ENCODE peak calls at places on chromosome 15, in nine cellular contexts. O is AG04450; Y is endothelial cell of umbilical vein; X is endodermal cell; H is psoas muscle; Z is CD8-positive, alpha-beta memory T cell; S is H1; E is Peyer's patch; I is WERI-Rb-1. K is an unnamed sample.

GRCh38 chr15:45642203-45642932 is 7.5 kb downstream of the SQOR start:
- DNase-seq in O (peak; percentile 57), I (no peak), S (no peak), E (no peak), X (no peak), Z (no peak), Y (peak; percentile 85), H (peak; percentile 45), K (no peak)

GRCh38 chr15:85541744-85542143 is 161.3 kb downstream of the AKAP13 start:
- DNase-seq in E (no peak), H (no peak), Y (no peak), X (no peak), O (no peak), S (no peak), I (no peak), Z (no peak), K (no peak)

GRCh38 chr15:76310470-76311070 is 699 bp downstream of the ETFA start:
- DNase-seq in Z (no peak), I (no peak), H (no peak), O (no peak), S (no peak), X (no peak), E (no peak), Y (peak; percentile 37), K (no peak)

GRCh38 chr15:73270366-73271097 is 98.2 kb downstream of the HCN4 start:
- DNase-seq in E (no peak), X (no peak), S (no peak), O (no peak), I (no peak), Y (no peak), H (no peak), Z (no peak), K (no peak)

GRCh38 chr15:34318277-34319079 is 19.1 kb downstream of the SLC12A6 start:
- DNase-seq in E (peak; percentile 92), I (peak; percentile 80), H (peak; percentile 41), O (no peak), Z (no peak), S (no peak), X (peak; percentile 78), Y (peak; percentile 78), K (no peak)

GRCh38 chr15:99433757-99434211 is 132.0 kb upstream of the MEF2A start:
- DNase-seq in E (peak; percentile 42), Z (no peak), O (no peak), Y (no peak), X (no peak), I (peak; percentile 3), H (no peak), S (no peak), K (no peak)

GRCh38 chr15:59437473-59437776 is 561 bp upstream of the FAM81A start:
- DNase-seq in H (no peak), Y (no peak), X (peak; percentile 52), I (no peak), E (no peak), S (no peak), Z (no peak), O (no peak), K (no peak)

GRCh38 chr15:69854521-69855171 is 243.1 kb downstream of the TLE3 start:
- DNase-seq in S (no peak), E (no peak), X (no peak), Y (peak; percentile 16), Z (no peak), I (no peak), O (peak; percentile 47), H (no peak), K (no peak)

GRCh38 chr15:82986442-82986780 is 401 bp downstream of the RAMAC start:
- DNase-seq in H (no peak), X (no peak), O (no peak), E (no peak), Z (no peak), Y (no peak), S (no peak), I (no peak), K (no peak)

GRCh38 chr15:92527197-92527596 is 128.4 kb downstream of the FAM174B start:
- DNase-seq in S (no peak), O (no peak), H (no peak), Y (peak; percentile 39), I (no peak), X (no peak), Z (no peak), E (no peak), K (no peak)

GRCh38 chr15:100349696-100350433 is 8.1 kb upstream of the ADAMTS17 start:
- DNase-seq in Z (peak; percentile 87), O (peak; percentile 38), Y (peak; percentile 81), I (peak; percentile 88), S (peak; percentile 74), H (peak; percentile 94), X (peak; percentile 99), E (peak; percentile 95), K (peak; percentile 66)

GRCh38 chr15:31402511-31403056 is 75.9 kb downstream of the KLF13 start:
- DNase-seq in H (no peak), E (no peak), I (no peak), Y (no peak), S (no peak), X (peak; percentile 52), Z (no peak), O (no peak), K (no peak)

GRCh38 chr15:40313531-40314398 is 6.0 kb upstream of the PLCB2 start:
- DNase-seq in S (no peak), X (no peak), I (peak; percentile 73), Z (peak; percentile 83), Y (peak; percentile 43), E (peak; percentile 81), H (no peak), O (no peak), K (no peak)

GRCh38 chr15:77144492-77145070 is 73.7 kb upstream of the TSPAN3 start:
- DNase-seq in H (no peak), O (peak; percentile 89), I (no peak), X (no peak), E (no peak), S (no peak), Z (no peak), Y (no peak), K (no peak)

GRCh38 chr15:76809704-76810103 is 95.4 kb downstream of the SCAPER start:
- DNase-seq in X (no peak), Z (no peak), E (no peak), S (no peak), O (no peak), H (no peak), Y (no peak), I (no peak), K (no peak)

GRCh38 chr15:35702946-35703495 is 157.1 kb upstream of the DPH6 start:
- DNase-seq in Z (no peak), O (no peak), I (no peak), X (no peak), H (no peak), Y (peak; percentile 74), E (no peak), S (no peak), K (no peak)

GRCh38 chr15:35705030-35705884 is 159.3 kb upstream of the DPH6 start:
- DNase-seq in E (no peak), X (no peak), H (no peak), O (no peak), Y (peak; percentile 79), I (no peak), S (no peak), Z (no peak), K (no peak)

GRCh38 chr15:35701402-35702046 is 155.6 kb upstream of the DPH6 start:
- DNase-seq in E (no peak), Y (no peak), X (no peak), I (no peak), Z (no peak), O (no peak), H (no peak), S (no peak), K (no peak)

GRCh38 chr15:35705885-35706590 is 160.1 kb upstream of the DPH6 start:
- DNase-seq in S (no peak), H (no peak), I (no peak), Y (peak; percentile 87), O (no peak), X (no peak), Z (no peak), E (no peak), K (no peak)
- H3K27ac ChIP-seq in S (no peak overlapping the region), H (peak overlapping the region; percentile 50), I (no peak overlapping the region), Y (no peak overlapping the region), O (no peak overlapping the region), X (no peak overlapping the region), Z (no peak overlapping the region), E (no peak overlapping the region), K (no peak overlapping the region)

DNA sequence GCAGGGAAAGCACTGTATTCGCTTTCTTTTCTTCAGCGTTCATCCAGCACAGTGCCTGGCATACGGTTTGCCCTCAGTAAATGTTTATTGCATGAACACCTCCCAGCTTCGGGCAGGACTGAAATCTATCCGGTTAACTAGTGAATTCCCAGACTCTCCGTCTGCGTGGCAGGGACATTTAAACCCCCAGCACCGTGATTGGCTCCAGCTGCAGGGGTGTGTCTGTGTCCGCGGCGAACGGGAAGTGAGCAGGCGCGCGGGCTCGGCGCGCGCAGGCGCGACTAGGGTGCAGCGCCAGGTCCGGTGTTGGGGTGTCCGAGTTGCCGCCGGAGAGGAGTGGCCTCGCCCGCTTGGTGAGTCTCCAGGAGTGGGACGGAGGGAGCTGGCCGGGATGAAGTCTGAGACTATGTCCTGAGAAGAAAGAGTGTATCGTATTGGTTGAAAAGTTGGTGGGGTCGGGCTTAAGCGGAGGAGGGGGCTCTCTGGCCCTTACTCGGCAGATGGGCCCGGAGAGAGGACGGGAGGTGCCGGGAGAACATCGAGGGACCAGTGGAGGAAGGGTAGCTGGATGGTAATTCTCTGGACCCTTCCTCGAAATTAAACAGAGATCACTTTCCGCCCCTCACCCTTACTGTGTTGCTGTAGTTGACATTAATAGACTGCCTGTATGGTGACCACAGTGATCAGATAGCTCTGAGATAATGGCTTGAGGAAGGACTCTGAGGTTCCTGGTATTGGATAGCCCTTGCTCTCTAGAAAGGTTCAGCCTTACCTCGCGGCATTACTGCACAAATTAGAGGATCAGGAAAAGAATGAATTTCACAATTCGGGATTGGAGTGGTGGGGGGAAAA is at the start of gene SNAP23:
- DNase-seq in H (peak; percentile 94), Z (peak; percentile 90), X (peak; percentile 96), S (peak; percentile 76), I (peak; percentile 89), E (peak; percentile 96), O (peak; percentile 91), Y (peak; percentile 98), K (peak; percentile 66)
- H3K4me3 ChIP-seq in H (peak within 1 kb of the TSS; percentile 90), Z (peak within 1 kb of the TSS; percentile 99), X (peak within 1 kb of the TSS; percentile 94), S (peak within 1 kb of the TSS; percentile 97), I (peak within 1 kb of the TSS; percentile 70), E (peak within 1 kb of the TSS; percentile 73), O (peak within 1 kb of the TSS; percentile 90), Y (peak within 1 kb of the TSS; percentile 98), K (peak within 1 kb of the TSS; percentile 97)

GRCh38 chr15:57690341-57690966 is 16.1 kb upstream of the POLR2M start:
- DNase-seq in Y (no peak), Z (no peak), X (no peak), H (no peak), I (no peak), E (no peak), O (no peak), S (no peak), K (no peak)
- H3K27ac ChIP-seq in Y (no peak overlapping the region), Z (no peak overlapping the region), X (no peak overlapping the region), H (no peak overlapping the region), I (no peak overlapping the region), E (no peak overlapping the region), O (no peak overlapping the region), S (no peak overlapping the region), K (no peak overlapping the region)

DNA sequence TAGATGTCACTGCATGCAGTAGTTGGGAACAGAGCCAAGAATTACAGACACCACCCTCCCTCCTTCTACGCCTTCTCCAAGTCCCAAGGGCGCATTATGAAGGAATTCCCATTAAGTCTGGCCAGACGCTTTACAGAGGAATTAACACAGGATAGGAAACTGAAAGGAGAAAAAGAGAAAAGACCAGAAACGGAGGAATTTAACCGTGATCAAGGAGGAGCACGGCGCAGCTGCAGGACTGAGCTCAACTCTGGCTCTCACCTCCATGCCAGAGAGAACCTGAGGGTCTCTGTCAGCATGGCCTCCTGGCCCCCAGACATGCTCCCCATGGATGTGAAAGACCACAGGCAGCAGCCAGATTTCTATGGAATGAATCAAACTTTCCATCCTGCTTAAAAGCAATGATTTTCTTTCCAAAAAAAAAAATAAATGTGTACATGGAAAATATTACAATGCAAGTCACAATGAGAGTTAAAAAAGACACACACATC is 13.7 kb downstream of the ATP10A start:
- DNase-seq in Z (no peak), H (no peak), X (no peak), Y (no peak), S (no peak), E (no peak), I (no peak), O (no peak), K (no peak)
- H3K4me3 ChIP-seq in Z (peak overlapping the region; percentile 47), H (peak overlapping the region; percentile 59), X (no peak overlapping the region), Y (no peak overlapping the region), S (no peak overlapping the region), E (no peak overlapping the region), I (no peak overlapping the region), O (peak overlapping the region; percentile 34), K (no peak overlapping the region)